ENCODE peak calls at places on chromosomes 13 and 19, in seven cellular contexts. K is T-helper 2 cell; V is stimulated activated CD8-positive, alpha-beta memory T cell treated with anti-CD3 and anti-CD28 coated beads, Interleukin-15, amount 100 ng/mL, for 4 hours; B is stimulated activated CD4-positive, alpha-beta T cell treated with anti-CD3 and anti-CD28 coated beads, Interleukin-1b, Interleukin-23, amount 100 ng/mL, for 1 hour; Z is activated CD4-positive, CD25-positive, alpha-beta regulatory T cell treated with anti-CD3 and anti-CD28 coated beads, Interleukin-2, amount 50 U/mL, for 16 hours; E is NCI-H774; O is ovary. I is an unnamed sample.

GRCh38 chr19:23991170-23991569 is 76.5 kb downstream of the ZNF726 start:
- DNase-seq in K (peak; percentile 2), V (no peak), Z (no peak), B (no peak), O (no peak), E (peak; percentile 17), I (no peak)

GRCh38 chr19:29645911-29646310 is 19.4 kb upstream of the PLEKHF1 start:
- DNase-seq in K (no peak), E (no peak), O (peak; percentile 71), B (no peak), V (no peak), Z (no peak), I (no peak)

GRCh38 chr19:6209233-6209632 is 70.5 kb downstream of the MLLT1 start:
- DNase-seq in V (no peak), K (no peak), O (no peak), E (no peak), B (no peak), Z (no peak), I (no peak)

GRCh38 chr19:756232-756631 is 5.3 kb downstream of the MISP start:
- DNase-seq in Z (no peak), K (no peak), E (no peak), B (no peak), V (no peak), O (no peak), I (peak; percentile 72)

GRCh38 chr13:97346097-97346496 is 87.9 kb upstream of the RAP2A start:
- DNase-seq in E (no peak), Z (no peak), V (no peak), O (no peak), K (no peak), B (no peak), I (no peak)

GRCh38 chr19:27867981-27868380 is 1345.0 kb downstream of the UQCRFS1 start:
- DNase-seq in O (no peak), V (no peak), E (no peak), Z (no peak), B (no peak), K (no peak), I (no peak)

GRCh38 chr13:113947321-113948033 is 26.4 kb downstream of the C13orf46 start:
- DNase-seq in K (no peak), Z (no peak), O (peak; percentile 62), E (no peak), B (no peak), V (no peak), I (no peak)

GRCh38 chr13:26042781-26043180 is 9.0 kb downstream of the SHISA2 start:
- DNase-seq in B (no peak), E (no peak), O (no peak), V (no peak), Z (no peak), K (no peak), I (no peak)

GRCh38 chr19:6590458-6591319 is at the start of gene CD70:
- DNase-seq in E (no peak), K (peak; percentile 48), Z (no peak), V (no peak), B (no peak), O (no peak), I (peak; percentile 57)

GRCh38 chr13:72126424-72126823 is 259.4 kb upstream of the DACH1 start:
- DNase-seq in K (no peak), B (no peak), O (no peak), Z (no peak), V (no peak), E (no peak), I (no peak)

GRCh38 chr13:94093652-94094310 is 385.7 kb downstream of the DCT start:
- DNase-seq in V (no peak), K (no peak), O (no peak), B (no peak), E (no peak), Z (no peak), I (no peak)